ENCODE peak calls at places on chromosome 14, in seven cellular contexts. C is AG10803; G is stimulated activated CD4-positive, alpha-beta T cell treated with anti-CD3 and anti-CD28 coated beads, Interleukin-1b, Interleukin-23, amount 100 ng/mL, for 24 hours; P is NCI-H1092 treated with DMSO at 0.1 percent for 48 hours; R is NCI-H1105 treated with DMSO at 0.1 percent for 48 hours; V is left kidney; A is lung. J is an unnamed sample.

GRCh38 chr14:51341338-51341737 is 101.3 kb downstream of the TMX1 start:
- DNase-seq in C (no peak), G (no peak), P (no peak), R (no peak), V (no peak), A (no peak), J (no peak)

GRCh38 chr14:105064721-105065143 is 498 bp downstream of the GPR132 start:
- DNase-seq in C (no peak), G (no peak), P (no peak), R (no peak), V (peak), A (no peak), J (no peak)

GRCh38 chr14:36845346-36846042 is 183.8 kb downstream of the PAX9 start:
- DNase-seq in C (peak), G (no peak), P (no peak), R (no peak), V (no peak), A (no peak), J (no peak)

GRCh38 chr14:74459289-74459946 is 33.4 kb upstream of the SYNDIG1L start:
- DNase-seq in C (peak), G (no peak), P (no peak), R (no peak), V (peak), A (no peak), J (peak)

GRCh38 chr14:88792572-88793258 is at the start of gene EML5:
- DNase-seq in C (peak), G (peak), P (peak), R (peak), V (peak), A (peak), J (peak)

GRCh38 chr14:101335061-101335661 is 226.1 kb upstream of the DIO3 start:
- DNase-seq in C (no peak), G (no peak), P (no peak), R (no peak), V (no peak), A (no peak), J (no peak)

GRCh38 chr14:104745431-104745830 is 7.5 kb upstream of the SIVA1 start:
- DNase-seq in C (no peak), G (no peak), P (no peak), R (no peak), V (no peak), A (no peak), J (no peak)

GRCh38 chr14:97331526-97331925 is 534.3 kb downstream of the VRK1 start:
- DNase-seq in C (no peak), G (no peak), P (no peak), R (no peak), V (no peak), A (no peak), J (no peak)

J was measured in NCI-H82.